ENCODE peak calls at places on chromosomes 11 and 22, in eight cellular contexts. I, V, B, N, W, G, X and J are unnamed samples.
A peak's percentile ranks its signal among the peaks of the same experiment; 100 is the strongest.

GRCh38 chr11:43963221-43963620 is 20.8 kb downstream of the C11orf96 start:
- DNase-seq in I (no peak), V (no peak), B (no peak), N (no peak), W (no peak), G (no peak), X (no peak), J (no peak)

GRCh38 chr11:100821198-100821597 is 134.1 kb downstream of the ARHGAP42 start:
- DNase-seq in I (no peak), V (no peak), B (no peak), N (no peak), W (no peak), G (no peak), X (no peak), J (no peak)

GRCh38 chr11:133925756-133926155 is 31.0 kb downstream of the IGSF9B start:
- DNase-seq in I (no peak), V (no peak), B (no peak), N (no peak), W (no peak), G (no peak), X (no peak), J (no peak)

GRCh38 chr11:708511-708910 is 2.5 kb downstream of the EPS8L2 start:
- DNase-seq in I (no peak), V (no peak), B (no peak), N (peak; percentile 59), W (no peak), G (peak; percentile 10), X (no peak), J (no peak)

GRCh38 chr11:69280994-69281393 is 13.0 kb upstream of the MYEOV start:
- DNase-seq in I (peak; percentile 98), V (no peak), B (peak; percentile 90), N (no peak), W (no peak), G (no peak), X (no peak), J (peak; percentile 72)

GRCh38 chr11:122101625-122102291 is 14.3 kb downstream of the BLID start:
- DNase-seq in I (peak; percentile 89), V (peak; percentile 62), B (no peak), N (peak; percentile 90), W (peak; percentile 66), G (no peak), X (peak; percentile 49), J (peak; percentile 84)

GRCh38 chr11:3122775-3123201 is 42.3 kb downstream of the OSBPL5 start:
- DNase-seq in I (no peak), V (no peak), B (no peak), N (peak; percentile 69), W (peak; percentile 30), G (no peak), X (no peak), J (peak; percentile 64)

GRCh38 chr11:110750100-110750499 is 37.9 kb upstream of the ARHGAP20 start:
- DNase-seq in I (no peak), V (no peak), B (no peak), N (no peak), W (no peak), G (no peak), X (no peak), J (no peak)

GRCh38 chr11:23948831-23949230 is 548.0 kb upstream of the LUZP2 start:
- DNase-seq in I (no peak), V (no peak), B (no peak), N (no peak), W (no peak), G (no peak), X (no peak), J (no peak)

GRCh38 chr22:34587357-34588356 is 478.3 kb upstream of the ISX start:
- DNase-seq in I (no peak), V (no peak), B (peak; percentile 14), N (no peak), W (no peak), G (no peak), X (no peak), J (no peak)

GRCh38 chr11:74142624-74143023 is 28.2 kb downstream of the C2CD3 start:
- DNase-seq in I (peak; percentile 30), V (no peak), B (no peak), N (no peak), W (no peak), G (no peak), X (no peak), J (no peak)

GRCh38 chr11:83071641-83072591 is at the start of gene RAB30:
- DNase-seq in I (peak; percentile 99), V (peak; percentile 99), B (peak; percentile 93), N (peak; percentile 99), W (peak; percentile 99), G (peak; percentile 99), X (peak; percentile 95), J (peak; percentile 96)

GRCh38 chr11:102452461-102453285 is at the start of gene TMEM123:
- DNase-seq in I (peak; percentile 82), V (peak; percentile 61), B (peak; percentile 81), N (peak; percentile 83), W (peak; percentile 76), G (peak; percentile 95), X (peak; percentile 79), J (peak; percentile 81)

DNA sequence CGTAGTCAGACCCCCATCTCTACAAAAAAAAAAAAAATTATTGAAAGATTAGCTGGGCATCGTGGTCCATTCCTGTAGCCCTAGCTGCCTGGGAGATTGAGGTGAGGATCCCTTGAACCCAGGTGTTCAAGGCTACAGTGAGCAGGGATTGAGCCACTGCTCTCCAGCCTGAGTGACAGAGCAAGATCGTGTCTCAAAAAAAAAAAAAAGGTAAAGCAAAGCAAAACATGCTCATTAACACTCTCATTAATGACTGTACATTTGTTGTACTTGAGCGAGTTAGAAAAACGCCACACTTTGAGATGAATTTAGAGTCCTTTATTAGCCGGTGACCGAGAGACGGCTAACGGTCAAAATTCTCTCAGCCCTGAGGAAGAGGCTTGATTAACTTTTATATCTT is 6.2 kb upstream of the SERHL2 start:
- DNase-seq in I (no peak), V (no peak), B (no peak), N (no peak), W (no peak), G (no peak), X (no peak), J (no peak)
- H3K27ac ChIP-seq in I (no peak overlapping the region), V (no peak overlapping the region), B (no peak overlapping the region), N (no peak overlapping the region), W (no peak overlapping the region), G (no peak overlapping the region), X (no peak overlapping the region), J (no peak overlapping the region)

DNA sequence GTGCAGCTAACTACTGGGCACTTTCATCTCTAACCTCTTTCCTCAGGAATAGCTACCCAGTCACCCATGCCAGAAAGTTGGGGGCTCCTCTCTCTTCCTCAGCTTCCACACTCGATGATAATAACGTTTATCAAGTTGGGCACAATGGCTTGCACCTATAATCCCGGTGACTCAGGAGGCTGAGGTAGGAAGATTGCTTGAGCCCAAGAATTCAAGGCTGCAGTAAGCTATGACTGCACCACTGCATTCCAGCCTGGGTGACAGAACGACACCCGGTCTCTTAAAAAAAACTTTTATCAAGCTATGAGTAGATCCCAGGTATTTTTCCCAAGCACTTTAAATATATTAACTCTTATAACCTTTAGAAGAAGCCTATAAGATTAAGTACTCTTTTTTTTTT is 2.0 kb downstream of the SF3A1 start:
- DNase-seq in I (peak; percentile 20), V (no peak), B (no peak), N (no peak), W (no peak), G (no peak), X (no peak), J (no peak)
- H3K4me1 ChIP-seq in I (peaks cover 17% of the 10 kb centered on the region), V (no peaks in the 10 kb centered on the region), B (peaks cover 18% of the 10 kb centered on the region), N (peaks cover 36% of the 10 kb centered on the region), W (peaks cover 37% of the 10 kb centered on the region), G (peaks cover 61% of the 10 kb centered on the region), X (peaks cover 25% of the 10 kb centered on the region), J (peaks cover 13% of the 10 kb centered on the region)

GRCh38 chr11:115535781-115536180 is 31.6 kb upstream of the CADM1 start:
- DNase-seq in I (no peak), V (no peak), B (no peak), N (no peak), W (no peak), G (no peak), X (no peak), J (no peak)
- H3K27me3 ChIP-seq in I (no peaks in the 10 kb centered on the region), V (no peaks in the 10 kb centered on the region), B (peaks cover 32% of the 10 kb centered on the region), N (peaks cover 8% of the 10 kb centered on the region), W (no peaks in the 10 kb centered on the region), G (no peaks in the 10 kb centered on the region), X (peaks cover 9% of the 10 kb centered on the region), J (no peaks in the 10 kb centered on the region)

GRCh38 chr11:1854132-1854948 is 1.5 kb downstream of the LSP1 start:
- DNase-seq in I (no peak), V (no peak), B (no peak), N (no peak), W (no peak), G (no peak), X (no peak), J (no peak)
- H3K27ac ChIP-seq in I (no peak overlapping the region), V (no peak overlapping the region), B (no peak overlapping the region), N (no peak overlapping the region), W (no peak overlapping the region), G (peak overlapping the region; percentile 77), X (peak overlapping the region; percentile 26), J (no peak overlapping the region)